ENCODE peak calls at places on chromosomes 13 and 19, in seven cellular contexts. One of them, this sample, is unnamed.

GRCh38 chr19:48780684-48781391 is 25.5 kb downstream of the FGF21 start:
- DNase-seq in heart right ventricle: no peak
- DNase-seq in NT2/D1: no peak
- DNase-seq in stimulated activated naive B cell treated with anti-CD40 and anti-IgM and Interleukin-4, amounts not matched to agents 10 μg/mL and 1 μg/mL and 100 μg/mL, for 72 hours: no peak
- DNase-seq in neuronal stem cell: no peak
- DNase-seq in mesenchymal stem cell: peak
- DNase-seq in NCI-H82: no peak
- DNase-seq in this sample: peak

GRCh38 chr19:28715157-28715556 is 497.8 kb downstream of the UQCRFS1 start:
- DNase-seq in neuronal stem cell: no peak
- DNase-seq in mesenchymal stem cell: no peak
- DNase-seq in stimulated activated naive B cell treated with anti-CD40 and anti-IgM and Interleukin-4, amounts not matched to agents 10 μg/mL and 1 μg/mL and 100 μg/mL, for 72 hours: no peak
- DNase-seq in heart right ventricle: no peak
- DNase-seq in NCI-H82: no peak
- DNase-seq in NT2/D1: no peak
- DNase-seq in this sample: no peak

GRCh38 chr19:4061683-4062575 is 4.8 kb downstream of the ZBTB7A start:
- DNase-seq in NCI-H82: no peak
- DNase-seq in stimulated activated naive B cell treated with anti-CD40 and anti-IgM and Interleukin-4, amounts not matched to agents 10 μg/mL and 1 μg/mL and 100 μg/mL, for 72 hours: no peak
- DNase-seq in heart right ventricle: no peak
- DNase-seq in NT2/D1: no peak
- DNase-seq in mesenchymal stem cell: no peak
- DNase-seq in neuronal stem cell: no peak
- DNase-seq in this sample: no peak

GRCh38 chr19:47897857-47898256 is 11.7 kb upstream of the SULT2A1 start:
- DNase-seq in NCI-H82: no peak
- DNase-seq in mesenchymal stem cell: no peak
- DNase-seq in neuronal stem cell: no peak
- DNase-seq in heart right ventricle: no peak
- DNase-seq in NT2/D1: no peak
- DNase-seq in stimulated activated naive B cell treated with anti-CD40 and anti-IgM and Interleukin-4, amounts not matched to agents 10 μg/mL and 1 μg/mL and 100 μg/mL, for 72 hours: no peak
- DNase-seq in this sample: no peak

GRCh38 chr19:34214040-34214439 is 40.3 kb upstream of the GARRE1 start:
- DNase-seq in NCI-H82: no peak
- DNase-seq in NT2/D1: no peak
- DNase-seq in stimulated activated naive B cell treated with anti-CD40 and anti-IgM and Interleukin-4, amounts not matched to agents 10 μg/mL and 1 μg/mL and 100 μg/mL, for 72 hours: no peak
- DNase-seq in neuronal stem cell: no peak
- DNase-seq in mesenchymal stem cell: no peak
- DNase-seq in heart right ventricle: no peak
- DNase-seq in this sample: no peak

GRCh38 chr13:65638572-65639168 is 1591.5 kb downstream of the PCDH9 start:
- DNase-seq in stimulated activated naive B cell treated with anti-CD40 and anti-IgM and Interleukin-4, amounts not matched to agents 10 μg/mL and 1 μg/mL and 100 μg/mL, for 72 hours: no peak
- DNase-seq in NT2/D1: peak
- DNase-seq in heart right ventricle: no peak
- DNase-seq in neuronal stem cell: peak
- DNase-seq in mesenchymal stem cell: peak
- DNase-seq in NCI-H82: peak
- DNase-seq in this sample: peak

GRCh38 chr19:49210108-49210900 is 52.7 kb downstream of the TRPM4 start:
- DNase-seq in NCI-H82: no peak
- DNase-seq in stimulated activated naive B cell treated with anti-CD40 and anti-IgM and Interleukin-4, amounts not matched to agents 10 μg/mL and 1 μg/mL and 100 μg/mL, for 72 hours: peak
- DNase-seq in heart right ventricle: no peak
- DNase-seq in neuronal stem cell: peak
- DNase-seq in mesenchymal stem cell: peak
- DNase-seq in NT2/D1: peak
- DNase-seq in this sample: peak

GRCh38 chr19:16496613-16496983 is 404 bp downstream of the C19orf44 start:
- DNase-seq in mesenchymal stem cell: no peak
- DNase-seq in NT2/D1: no peak
- DNase-seq in stimulated activated naive B cell treated with anti-CD40 and anti-IgM and Interleukin-4, amounts not matched to agents 10 μg/mL and 1 μg/mL and 100 μg/mL, for 72 hours: no peak
- DNase-seq in neuronal stem cell: no peak
- DNase-seq in heart right ventricle: peak
- DNase-seq in NCI-H82: no peak
- DNase-seq in this sample: peak

GRCh38 chr13:43963726-43964125 is 84.0 kb downstream of the LACC1 start:
- DNase-seq in stimulated activated naive B cell treated with anti-CD40 and anti-IgM and Interleukin-4, amounts not matched to agents 10 μg/mL and 1 μg/mL and 100 μg/mL, for 72 hours: no peak
- DNase-seq in NT2/D1: no peak
- DNase-seq in heart right ventricle: no peak
- DNase-seq in mesenchymal stem cell: peak
- DNase-seq in neuronal stem cell: no peak
- DNase-seq in NCI-H82: peak
- DNase-seq in this sample: no peak

GRCh38 chr13:112760440-112760839 is 70.6 kb downstream of the ATP11A start:
- DNase-seq in stimulated activated naive B cell treated with anti-CD40 and anti-IgM and Interleukin-4, amounts not matched to agents 10 μg/mL and 1 μg/mL and 100 μg/mL, for 72 hours: no peak
- DNase-seq in heart right ventricle: no peak
- DNase-seq in mesenchymal stem cell: no peak
- DNase-seq in NT2/D1: no peak
- DNase-seq in NCI-H82: no peak
- DNase-seq in neuronal stem cell: no peak
- DNase-seq in this sample: peak

GRCh38 chr19:5865772-5866171 is 4.6 kb downstream of the FUT5 start:
- DNase-seq in mesenchymal stem cell: no peak
- DNase-seq in neuronal stem cell: no peak
- DNase-seq in stimulated activated naive B cell treated with anti-CD40 and anti-IgM and Interleukin-4, amounts not matched to agents 10 μg/mL and 1 μg/mL and 100 μg/mL, for 72 hours: no peak
- DNase-seq in NCI-H82: no peak
- DNase-seq in NT2/D1: no peak
- DNase-seq in heart right ventricle: no peak
- DNase-seq in this sample: no peak

GRCh38 chr19:51007488-51007887 is 6.1 kb upstream of the KLK8 start:
- DNase-seq in NCI-H82: no peak
- DNase-seq in mesenchymal stem cell: no peak
- DNase-seq in neuronal stem cell: no peak
- DNase-seq in stimulated activated naive B cell treated with anti-CD40 and anti-IgM and Interleukin-4, amounts not matched to agents 10 μg/mL and 1 μg/mL and 100 μg/mL, for 72 hours: no peak
- DNase-seq in NT2/D1: no peak
- DNase-seq in heart right ventricle: no peak
- DNase-seq in this sample: no peak

GRCh38 chr13:110114351-110114750 is 192.6 kb downstream of the COL4A1 start:
- DNase-seq in NT2/D1: no peak
- DNase-seq in mesenchymal stem cell: peak
- DNase-seq in neuronal stem cell: no peak
- DNase-seq in stimulated activated naive B cell treated with anti-CD40 and anti-IgM and Interleukin-4, amounts not matched to agents 10 μg/mL and 1 μg/mL and 100 μg/mL, for 72 hours: no peak
- DNase-seq in heart right ventricle: no peak
- DNase-seq in NCI-H82: no peak
- DNase-seq in this sample: peak

GRCh38 chr19:38149597-38149996 is 74.4 kb downstream of the DPF1 start:
- DNase-seq in heart right ventricle: no peak
- DNase-seq in neuronal stem cell: no peak
- DNase-seq in NCI-H82: peak
- DNase-seq in stimulated activated naive B cell treated with anti-CD40 and anti-IgM and Interleukin-4, amounts not matched to agents 10 μg/mL and 1 μg/mL and 100 μg/mL, for 72 hours: no peak
- DNase-seq in mesenchymal stem cell: no peak
- DNase-seq in NT2/D1: no peak
- DNase-seq in this sample: peak

GRCh38 chr13:107886118-107886517 is 329.2 kb downstream of the LIG4 start:
- DNase-seq in NCI-H82: no peak
- DNase-seq in neuronal stem cell: no peak
- DNase-seq in mesenchymal stem cell: no peak
- DNase-seq in stimulated activated naive B cell treated with anti-CD40 and anti-IgM and Interleukin-4, amounts not matched to agents 10 μg/mL and 1 μg/mL and 100 μg/mL, for 72 hours: no peak
- DNase-seq in NT2/D1: no peak
- DNase-seq in heart right ventricle: no peak
- DNase-seq in this sample: no peak

GRCh38 chr13:30616927-30617314 is 799 bp upstream of the USPL1 start:
- DNase-seq in mesenchymal stem cell: peak
- DNase-seq in NCI-H82: peak
- DNase-seq in heart right ventricle: peak
- DNase-seq in stimulated activated naive B cell treated with anti-CD40 and anti-IgM and Interleukin-4, amounts not matched to agents 10 μg/mL and 1 μg/mL and 100 μg/mL, for 72 hours: peak
- DNase-seq in NT2/D1: peak
- DNase-seq in neuronal stem cell: no peak
- DNase-seq in this sample: peak

GRCh38 chr19:45107621-45108170 is 14.7 kb downstream of the PPP1R37 start:
- DNase-seq in NCI-H82: no peak
- DNase-seq in mesenchymal stem cell: no peak
- DNase-seq in stimulated activated naive B cell treated with anti-CD40 and anti-IgM and Interleukin-4, amounts not matched to agents 10 μg/mL and 1 μg/mL and 100 μg/mL, for 72 hours: no peak
- DNase-seq in neuronal stem cell: no peak
- DNase-seq in NT2/D1: no peak
- DNase-seq in heart right ventricle: no peak
- DNase-seq in this sample: peak

GRCh38 chr13:73422973-73423372 is 364.2 kb downstream of the KLF5 start:
- DNase-seq in NT2/D1: no peak
- DNase-seq in mesenchymal stem cell: no peak
- DNase-seq in NCI-H82: no peak
- DNase-seq in heart right ventricle: no peak
- DNase-seq in stimulated activated naive B cell treated with anti-CD40 and anti-IgM and Interleukin-4, amounts not matched to agents 10 μg/mL and 1 μg/mL and 100 μg/mL, for 72 hours: no peak
- DNase-seq in neuronal stem cell: no peak
- DNase-seq in this sample: no peak

GRCh38 chr13:31815361-31816144 is 76.2 kb downstream of the RXFP2 start:
- DNase-seq in NCI-H82: no peak
- DNase-seq in neuronal stem cell: no peak
- DNase-seq in mesenchymal stem cell: no peak
- DNase-seq in heart right ventricle: no peak
- DNase-seq in NT2/D1: no peak
- DNase-seq in stimulated activated naive B cell treated with anti-CD40 and anti-IgM and Interleukin-4, amounts not matched to agents 10 μg/mL and 1 μg/mL and 100 μg/mL, for 72 hours: no peak
- DNase-seq in this sample: no peak

GRCh38 chr13:97307096-97307495 is 85.0 kb downstream of the MBNL2 start:
- DNase-seq in NCI-H82: no peak
- DNase-seq in NT2/D1: no peak
- DNase-seq in stimulated activated naive B cell treated with anti-CD40 and anti-IgM and Interleukin-4, amounts not matched to agents 10 μg/mL and 1 μg/mL and 100 μg/mL, for 72 hours: no peak
- DNase-seq in mesenchymal stem cell: no peak
- DNase-seq in neuronal stem cell: no peak
- DNase-seq in heart right ventricle: no peak
- DNase-seq in this sample: no peak

GRCh38 chr13:46736568-46736967 is 60.4 kb downstream of the ESD start:
- DNase-seq in stimulated activated naive B cell treated with anti-CD40 and anti-IgM and Interleukin-4, amounts not matched to agents 10 μg/mL and 1 μg/mL and 100 μg/mL, for 72 hours: no peak
- DNase-seq in NT2/D1: no peak
- DNase-seq in neuronal stem cell: no peak
- DNase-seq in mesenchymal stem cell: no peak
- DNase-seq in heart right ventricle: no peak
- DNase-seq in NCI-H82: no peak
- DNase-seq in this sample: no peak

GRCh38 chr19:46481187-46481586 is 9.8 kb upstream of the PNMA8A start:
- DNase-seq in heart right ventricle: no peak
- DNase-seq in NT2/D1: no peak
- DNase-seq in stimulated activated naive B cell treated with anti-CD40 and anti-IgM and Interleukin-4, amounts not matched to agents 10 μg/mL and 1 μg/mL and 100 μg/mL, for 72 hours: no peak
- DNase-seq in neuronal stem cell: no peak
- DNase-seq in NCI-H82: no peak
- DNase-seq in mesenchymal stem cell: no peak
- DNase-seq in this sample: no peak

GRCh38 chr13:29465741-29466293 is 129.7 kb downstream of the SLC7A1 start:
- DNase-seq in heart right ventricle: peak
- DNase-seq in NT2/D1: no peak
- DNase-seq in mesenchymal stem cell: peak
- DNase-seq in stimulated activated naive B cell treated with anti-CD40 and anti-IgM and Interleukin-4, amounts not matched to agents 10 μg/mL and 1 μg/mL and 100 μg/mL, for 72 hours: no peak
- DNase-seq in neuronal stem cell: no peak
- DNase-seq in NCI-H82: no peak
- DNase-seq in this sample: peak

GRCh38 chr13:94362411-94362909 is 117.0 kb downstream of the DCT start:
- DNase-seq in heart right ventricle: peak
- DNase-seq in NT2/D1: peak
- DNase-seq in neuronal stem cell: peak
- DNase-seq in mesenchymal stem cell: peak
- DNase-seq in stimulated activated naive B cell treated with anti-CD40 and anti-IgM and Interleukin-4, amounts not matched to agents 10 μg/mL and 1 μg/mL and 100 μg/mL, for 72 hours: peak
- DNase-seq in NCI-H82: peak
- DNase-seq in this sample: peak

GRCh38 chr13:39347926-39348901 is 254.8 kb downstream of the LHFPL6 start:
- DNase-seq in heart right ventricle: peak
- DNase-seq in mesenchymal stem cell: no peak
- DNase-seq in NT2/D1: peak
- DNase-seq in neuronal stem cell: no peak
- DNase-seq in NCI-H82: no peak
- DNase-seq in stimulated activated naive B cell treated with anti-CD40 and anti-IgM and Interleukin-4, amounts not matched to agents 10 μg/mL and 1 μg/mL and 100 μg/mL, for 72 hours: no peak
- DNase-seq in this sample: no peak

GRCh38 chr13:27035892-27036235 is 135.7 kb downstream of the USP12 start:
- DNase-seq in NCI-H82: no peak
- DNase-seq in heart right ventricle: no peak
- DNase-seq in stimulated activated naive B cell treated with anti-CD40 and anti-IgM and Interleukin-4, amounts not matched to agents 10 μg/mL and 1 μg/mL and 100 μg/mL, for 72 hours: no peak
- DNase-seq in mesenchymal stem cell: peak
- DNase-seq in NT2/D1: no peak
- DNase-seq in neuronal stem cell: no peak
- DNase-seq in this sample: peak

GRCh38 chr19:55384576-55385235 is 614 bp upstream of the TMEM238 start:
- DNase-seq in mesenchymal stem cell: no peak
- DNase-seq in NT2/D1: no peak
- DNase-seq in heart right ventricle: no peak
- DNase-seq in neuronal stem cell: no peak
- DNase-seq in stimulated activated naive B cell treated with anti-CD40 and anti-IgM and Interleukin-4, amounts not matched to agents 10 μg/mL and 1 μg/mL and 100 μg/mL, for 72 hours: no peak
- DNase-seq in NCI-H82: peak
- DNase-seq in this sample: no peak

GRCh38 chr13:41694902-41695301 is 237.6 kb downstream of the RGCC start:
- DNase-seq in neuronal stem cell: no peak
- DNase-seq in NCI-H82: no peak
- DNase-seq in NT2/D1: no peak
- DNase-seq in heart right ventricle: peak
- DNase-seq in stimulated activated naive B cell treated with anti-CD40 and anti-IgM and Interleukin-4, amounts not matched to agents 10 μg/mL and 1 μg/mL and 100 μg/mL, for 72 hours: no peak
- DNase-seq in mesenchymal stem cell: peak
- DNase-seq in this sample: peak

GRCh38 chr19:48391100-48392005 is at the start of gene KDELR1:
- DNase-seq in heart right ventricle: peak
- DNase-seq in stimulated activated naive B cell treated with anti-CD40 and anti-IgM and Interleukin-4, amounts not matched to agents 10 μg/mL and 1 μg/mL and 100 μg/mL, for 72 hours: peak
- DNase-seq in NT2/D1: no peak
- DNase-seq in mesenchymal stem cell: peak
- DNase-seq in neuronal stem cell: peak
- DNase-seq in NCI-H82: peak
- DNase-seq in this sample: peak

GRCh38 chr19:46350758-46351159 is 3.9 kb downstream of the PPP5C start:
- DNase-seq in neuronal stem cell: no peak
- DNase-seq in heart right ventricle: no peak
- DNase-seq in stimulated activated naive B cell treated with anti-CD40 and anti-IgM and Interleukin-4, amounts not matched to agents 10 μg/mL and 1 μg/mL and 100 μg/mL, for 72 hours: no peak
- DNase-seq in NCI-H82: no peak
- DNase-seq in NT2/D1: no peak
- DNase-seq in mesenchymal stem cell: no peak
- DNase-seq in this sample: no peak

This sample was measured in amniotic epithelial cell.